ENCODE peak calls at places on chromosomes 11 and 22, in four cellular contexts. D, W, T and R are unnamed samples.

GRCh38 chr11:130828741-130829140 is 87.5 kb downstream of the SNX19 start:
- DNase-seq in D (no peak), T (no peak), W (no peak), R (no peak)

GRCh38 chr22:48204296-48204695 is 1441.8 kb downstream of the TBC1D22A start:
- DNase-seq in W (peak), T (no peak), D (no peak), R (no peak)

GRCh38 chr11:70926543-70926942 is 325.8 kb downstream of the SHANK2 start:
- DNase-seq in W (no peak), T (no peak), D (no peak), R (no peak)

GRCh38 chr11:2779981-2780849 is 80.4 kb upstream of the KCNQ1OT1 start:
- DNase-seq in W (peak), T (peak), D (peak), R (no peak)

GRCh38 chr11:12556155-12556554 is 118.1 kb upstream of the TEAD1 start:
- DNase-seq in W (peak), D (no peak), T (no peak), R (no peak)

GRCh38 chr22:38777087-38777671 is 16.8 kb downstream of the DNAL4 start:
- DNase-seq in T (no peak), D (no peak), W (no peak), R (no peak)

GRCh38 chr11:11213117-11213516 is 139.9 kb downstream of the CSNK2A3 start:
- DNase-seq in D (no peak), T (no peak), W (no peak), R (no peak)

GRCh38 chr11:43943931-43944751 is 1.7 kb downstream of the C11orf96 start:
- DNase-seq in T (no peak), D (no peak), W (peak), R (no peak)

GRCh38 chr22:47357086-47357485 is 594.6 kb downstream of the TBC1D22A start:
- DNase-seq in T (no peak), W (no peak), D (no peak), R (no peak)

GRCh38 chr22:39814899-39815298 is 78.7 kb downstream of the ENTHD1 start:
- DNase-seq in D (no peak), T (no peak), W (no peak), R (no peak)

GRCh38 chr11:62974848-62975522 is 9.8 kb downstream of the SLC22A6 start:
- DNase-seq in T (peak), W (peak), D (peak), R (no peak)

GRCh38 chr11:12122083-12122482 is 11.7 kb downstream of the MICAL2 start:
- DNase-seq in T (no peak), D (peak), W (peak), R (no peak)

GRCh38 chr22:44371741-44372525 is 59.2 kb upstream of the SHISAL1 start:
- DNase-seq in D (no peak), T (no peak), W (no peak), R (no peak)

GRCh38 chr11:102716527-102716926 is 8.2 kb downstream of the MMP8 start:
- DNase-seq in W (no peak), T (no peak), D (no peak), R (no peak)

GRCh38 chr11:11966354-11966741 is 42.1 kb downstream of the DKK3 start:
- DNase-seq in W (no peak), T (no peak), D (no peak), R (no peak)

GRCh38 chr11:82864268-82864667 is 36.0 kb downstream of the PRCP start:
- DNase-seq in D (peak), W (no peak), T (peak), R (no peak)

GRCh38 chr22:32466496-32466895 is 2.2 kb upstream of the BPIFC start:
- DNase-seq in T (no peak), D (no peak), W (no peak), R (no peak)

GRCh38 chr11:100817620-100818019 is 130.5 kb downstream of the ARHGAP42 start:
- DNase-seq in T (no peak), D (no peak), W (no peak), R (no peak)

GRCh38 chr11:100957499-100957898 is 172.1 kb downstream of the PGR start:
- DNase-seq in D (no peak), T (no peak), W (no peak), R (no peak)

GRCh38 chr22:40203568-40203967 is 25.8 kb downstream of the TNRC6B start:
- DNase-seq in D (no peak), T (no peak), W (no peak), R (no peak)

GRCh38 chr11:126339073-126339865 is 16.2 kb upstream of the ST3GAL4 start:
- DNase-seq in T (no peak), W (no peak), D (no peak), R (no peak)

GRCh38 chr11:10308208-10308954 is 3.5 kb downstream of the ADM start:
- DNase-seq in D (no peak), T (no peak), W (no peak), R (no peak)

GRCh38 chr22:40055143-40055926 is 60.6 kb downstream of the FAM83F start:
- DNase-seq in D (no peak), W (no peak), T (no peak), R (peak)

GRCh38 chr22:36860821-36861659 is at the start of gene NCF4:
- DNase-seq in W (no peak), D (no peak), T (no peak), R (peak)

GRCh38 chr11:38416141-38416540 is 1818.1 kb upstream of the RAG2 start:
- DNase-seq in W (no peak), D (no peak), T (no peak), R (no peak)

GRCh38 chr11:107591446-107592236 is 694 bp downstream of the ELMOD1 start:
- DNase-seq in T (peak), W (peak), D (no peak), R (no peak)

GRCh38 chr11:73931039-73931645 is 19.7 kb upstream of the DNAJB13 start:
- DNase-seq in W (peak), D (peak), T (peak), R (no peak)

GRCh38 chr11:34719303-34719848 is 98.5 kb downstream of the EHF start:
- DNase-seq in T (no peak), D (no peak), W (no peak), R (no peak)
- TF ChIP-seq TCF12 in T (no peak), D (no peak), W (no peak), R (no peak)

GRCh38 chr22:42280836-42281235 is 10.4 kb upstream of the TCF20 start:
- DNase-seq in D (no peak), W (no peak), T (no peak), R (no peak)
- TF ChIP-seq TCF12 in D (no peak), W (no peak), T (no peak), R (no peak)

DNA sequence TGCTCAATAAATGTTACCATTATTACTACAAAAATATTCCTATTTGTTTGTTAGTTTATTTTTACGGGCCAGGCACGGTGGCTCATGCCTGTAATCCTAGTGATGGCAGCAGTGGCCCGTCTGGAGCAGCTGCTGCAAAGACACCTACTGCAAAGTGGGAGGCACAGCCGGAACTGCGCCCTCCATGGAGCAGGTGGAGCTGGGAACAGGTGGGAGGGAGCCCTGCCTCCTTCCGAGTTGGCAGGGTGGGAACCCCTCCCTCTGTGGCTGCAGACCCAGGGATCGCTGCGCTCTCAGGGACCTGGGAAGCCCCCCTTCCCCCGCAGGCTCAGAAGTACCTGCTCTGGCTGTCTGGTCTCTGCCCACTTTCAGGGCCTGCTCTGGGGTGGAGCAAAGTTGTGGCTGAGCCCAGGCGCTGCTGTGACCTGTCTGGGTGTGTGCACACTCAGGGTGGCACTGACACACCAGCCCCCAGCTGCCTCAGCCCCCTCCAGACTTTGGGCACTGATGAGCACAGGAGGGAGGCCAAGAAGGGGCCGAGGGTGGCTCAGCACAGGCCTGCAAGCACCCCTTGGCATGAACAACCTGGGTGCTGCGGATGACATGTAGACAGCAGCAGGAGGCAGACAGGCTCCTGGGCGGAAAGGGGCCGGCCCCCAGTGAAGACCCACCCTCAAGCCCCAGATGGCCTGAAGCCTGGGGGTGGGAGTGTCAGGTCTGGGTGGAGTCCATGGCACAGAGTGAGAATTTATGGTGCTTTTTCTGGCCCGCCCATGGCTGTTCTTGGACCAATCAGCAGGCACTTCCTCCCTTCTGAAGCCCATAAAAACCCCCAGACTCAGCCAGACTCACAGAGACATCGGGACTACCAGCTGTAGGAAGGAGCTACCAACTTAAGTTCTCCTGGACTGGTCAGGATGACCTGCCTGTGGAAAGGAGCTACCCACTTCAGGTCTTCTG is 103.7 kb upstream of the CLMP start:
- DNase-seq in W (peak), D (no peak), T (no peak), R (no peak)
- TF ChIP-seq TCF12 in W (no peak), D (no peak), T (no peak), R (no peak)

DNA sequence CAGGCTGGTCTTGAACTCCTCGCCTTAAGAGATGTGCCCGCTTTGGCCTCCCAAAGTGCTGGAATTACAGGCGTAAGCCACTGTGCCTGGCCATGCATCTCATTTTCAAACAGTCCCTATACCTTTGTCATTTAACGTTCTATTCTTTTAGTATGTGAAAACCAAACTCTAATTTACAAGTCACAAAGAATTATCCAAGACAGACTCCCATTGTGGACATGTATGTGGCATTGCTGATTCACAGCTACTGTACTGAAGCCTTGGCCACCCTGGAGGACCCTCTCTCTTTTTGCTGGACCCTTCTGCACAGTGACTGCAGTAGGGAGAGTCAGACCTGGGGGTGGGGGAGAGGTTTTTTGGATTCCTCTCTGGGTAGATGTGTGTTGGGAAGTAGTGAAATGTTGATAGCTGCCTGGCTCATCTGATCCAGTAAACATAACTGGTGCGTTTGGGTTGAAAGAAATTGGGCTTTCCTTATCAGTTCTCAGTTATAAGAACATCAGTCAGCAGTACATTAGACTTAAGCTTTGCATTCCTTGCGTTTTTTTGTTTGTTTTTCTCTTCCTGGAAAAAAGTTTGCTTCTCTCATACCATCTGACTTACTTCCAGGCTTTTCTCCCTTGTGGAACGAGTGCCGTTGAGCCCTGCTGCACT is 65.9 kb downstream of the MED15 start:
- DNase-seq in D (no peak), W (no peak), T (no peak), R (no peak)
- TF ChIP-seq TCF12 in D (no peak), W (no peak), T (no peak), R (no peak)

DNA sequence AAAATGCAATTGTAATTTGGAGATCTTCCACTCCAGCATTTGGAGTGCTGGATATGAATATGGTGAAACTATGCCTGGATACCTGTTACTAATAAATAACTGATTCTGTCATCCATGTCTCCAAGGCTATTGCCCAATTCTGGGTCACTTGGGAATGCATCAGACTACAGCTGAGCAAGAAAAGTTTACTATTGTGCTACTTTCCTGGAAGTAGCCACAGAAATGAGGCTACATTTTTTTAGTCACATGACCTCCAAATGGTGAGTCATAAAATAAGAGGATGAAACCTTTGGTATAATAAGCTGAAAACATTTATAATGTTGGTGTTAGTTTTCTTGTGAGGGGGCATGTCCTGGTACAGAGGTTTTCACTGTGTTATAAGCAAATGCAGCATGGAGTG is 44.4 kb downstream of the DCDC1 start:
- DNase-seq in D (no peak), T (no peak), W (no peak), R (no peak)
- TF ChIP-seq TCF12 in D (no peak), T (no peak), W (no peak), R (no peak)

GRCh38 chr11:119365071-119365591 is 16.4 kb downstream of the USP2 start:
- DNase-seq in T (no peak), D (no peak), W (no peak), R (no peak)
- TF ChIP-seq TCF12 in T (no peak), D (no peak), W (no peak), R (no peak)

GRCh38 chr11:119371067-119371601 is 10.4 kb downstream of the USP2 start:
- DNase-seq in T (no peak), W (no peak), D (no peak), R (no peak)

GRCh38 chr11:119372260-119373058 is 9.0 kb downstream of the USP2 start:
- DNase-seq in T (no peak), W (no peak), D (no peak), R (no peak)

GRCh38 chr11:119373059-119373875 is 8.2 kb downstream of the USP2 start:
- DNase-seq in W (no peak), D (peak), T (no peak), R (no peak)

GRCh38 chr11:119370486-119371046 is 10.9 kb downstream of the USP2 start:
- DNase-seq in D (peak), W (no peak), T (no peak), R (no peak)

DNA sequence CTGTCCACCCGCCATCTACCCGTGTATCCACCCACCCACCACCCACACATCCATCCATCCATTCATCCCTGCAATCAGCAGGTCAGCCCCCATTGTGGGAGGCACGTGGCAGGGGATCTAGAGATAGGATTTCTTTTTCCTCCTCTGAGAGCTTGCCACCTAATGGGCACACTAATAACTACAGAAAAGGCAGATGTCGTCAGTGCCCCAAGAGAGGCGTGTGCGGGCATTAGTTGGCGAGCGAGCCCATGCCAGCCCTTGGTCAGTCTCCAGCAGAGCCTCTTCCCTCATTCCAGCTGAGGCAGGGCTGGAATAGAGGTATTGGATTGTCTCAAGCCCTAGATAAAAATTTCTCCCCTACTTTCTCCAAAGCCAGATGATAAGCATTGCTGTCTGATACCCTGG is 9.7 kb downstream of the USP2 start:
- DNase-seq in W (no peak), T (peak), D (no peak), R (no peak)
- TF ChIP-seq TCF12 in W (no peak), T (no peak), D (no peak), R (no peak)

GRCh38 chr11:18564149-18564548 is 24.4 kb downstream of the UEVLD start:
- DNase-seq in D (no peak), T (no peak), W (no peak), R (no peak)

GRCh38 chr11:18563090-18563730 is 25.3 kb downstream of the UEVLD start:
- DNase-seq in D (no peak), T (no peak), W (no peak), R (no peak)

GRCh38 chr11:18567081-18567480 is 21.5 kb downstream of the UEVLD start:
- DNase-seq in T (no peak), W (no peak), D (no peak), R (no peak)

DNA sequence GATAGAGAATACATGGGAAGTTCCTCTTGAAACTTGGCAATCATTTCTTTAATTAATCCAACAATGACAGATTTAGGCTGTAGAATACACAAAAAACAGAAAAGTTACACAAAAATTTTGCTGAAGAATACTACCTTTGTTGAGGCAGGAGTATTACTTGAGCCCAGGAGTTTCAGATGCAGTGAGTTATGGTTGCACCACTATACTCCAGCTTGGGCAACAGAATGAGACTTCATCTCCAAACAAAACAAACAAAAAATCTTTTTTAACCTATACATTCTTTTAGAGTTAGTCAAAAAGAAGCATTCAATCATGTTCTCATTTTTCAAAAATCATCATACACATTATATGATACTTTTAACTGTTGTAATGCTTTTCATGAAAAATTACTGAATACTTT is 22.1 kb downstream of the UEVLD start:
- DNase-seq in D (no peak), W (no peak), T (no peak), R (no peak)
- TF ChIP-seq TCF12 in D (no peak), W (no peak), T (no peak), R (no peak)